ENCODE peak calls at places on chromosomes 3 and 15, in four cellular contexts. V, E, U and D are unnamed samples.

GRCh38 chr3:20054549-20054987 is 14.3 kb downstream of the KAT2B start:
- DNase-seq in E (no peak), V (peak; percentile 78), U (no peak), D (no peak)

GRCh38 chr3:16430717-16431630 is 82.5 kb downstream of the RFTN1 start:
- DNase-seq in V (no peak), E (no peak), U (no peak), D (no peak)

GRCh38 chr3:46858456-46858855 is 4.8 kb downstream of the MYL3 start:
- DNase-seq in V (no peak), E (no peak), U (no peak), D (no peak)

GRCh38 chr15:67945951-67946700 is 106.3 kb upstream of the RNU6-1 start:
- DNase-seq in U (peak; percentile 91), V (peak; percentile 44), E (peak; percentile 51), D (peak; percentile 99)

GRCh38 chr15:33963831-33964664 is 4.2 kb upstream of the CHRM5 start:
- DNase-seq in U (no peak), V (peak; percentile 37), E (no peak), D (peak; percentile 50)

GRCh38 chr15:100919481-100920405 is 586 bp downstream of the LRRK1 start:
- DNase-seq in U (no peak), V (peak; percentile 19), E (peak; percentile 75), D (no peak)

GRCh38 chr3:73432021-73432722 is 192.6 kb downstream of the PDZRN3 start:
- DNase-seq in U (no peak), V (peak; percentile 54), E (no peak), D (peak; percentile 69)

GRCh38 chr15:76576526-76577279 is 240.1 kb downstream of the ISL2 start:
- DNase-seq in U (no peak), V (peak; percentile 55), E (no peak), D (peak; percentile 12)

GRCh38 chr15:87219650-87220615 is 1036.6 kb downstream of the NTRK3 start:
- DNase-seq in V (no peak), U (no peak), E (no peak), D (no peak)

GRCh38 chr3:77150759-77151158 is 110.9 kb downstream of the ROBO2 start:
- DNase-seq in V (no peak), E (no peak), U (no peak), D (no peak)

GRCh38 chr3:98331329-98331728 is 22.3 kb upstream of the OR5K4 start:
- DNase-seq in V (no peak), E (no peak), U (no peak), D (no peak)

GRCh38 chr3:63842127-63842526 is 21.5 kb downstream of the THOC7 start:
- DNase-seq in U (no peak), V (no peak), E (no peak), D (no peak)

GRCh38 chr15:37125143-37125542 is 24.8 kb upstream of the MEIS2 start:
- DNase-seq in U (no peak), V (peak; percentile 66), E (no peak), D (no peak)

GRCh38 chr15:85150130-85150480 is 168.4 kb downstream of the PDE8A start:
- DNase-seq in E (no peak), V (peak; percentile 11), U (no peak), D (no peak)

GRCh38 chr15:60009124-60009523 is 5.0 kb downstream of the FOXB1 start:
- DNase-seq in V (no peak), E (no peak), U (no peak), D (no peak)

DNA sequence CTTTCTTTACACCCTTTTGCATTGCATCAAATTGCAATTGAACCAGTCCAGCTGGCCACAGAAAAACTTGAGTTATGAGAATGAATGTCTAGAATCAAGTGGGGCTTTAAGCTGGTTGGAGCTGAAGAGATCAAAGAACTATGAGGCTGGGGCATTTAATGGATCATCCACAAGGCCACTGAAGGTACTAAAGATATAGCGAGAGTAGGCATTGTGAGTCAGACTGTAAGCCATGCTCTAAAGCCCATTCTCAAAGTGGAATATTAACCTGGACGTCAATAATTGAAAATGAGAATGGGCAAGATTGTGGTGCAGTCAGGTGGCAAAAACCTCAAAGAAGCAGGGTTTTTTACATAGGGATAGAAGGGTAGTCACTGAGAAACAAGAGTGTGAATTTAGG is 12.4 kb upstream of the PLD1 start:
- DNase-seq in V (no peak), U (no peak), E (no peak), D (no peak)
- H3K56ac ChIP-seq in V (no peak overlapping the region), U (no peak overlapping the region), E (no peak overlapping the region), D (no peak overlapping the region)

DNA sequence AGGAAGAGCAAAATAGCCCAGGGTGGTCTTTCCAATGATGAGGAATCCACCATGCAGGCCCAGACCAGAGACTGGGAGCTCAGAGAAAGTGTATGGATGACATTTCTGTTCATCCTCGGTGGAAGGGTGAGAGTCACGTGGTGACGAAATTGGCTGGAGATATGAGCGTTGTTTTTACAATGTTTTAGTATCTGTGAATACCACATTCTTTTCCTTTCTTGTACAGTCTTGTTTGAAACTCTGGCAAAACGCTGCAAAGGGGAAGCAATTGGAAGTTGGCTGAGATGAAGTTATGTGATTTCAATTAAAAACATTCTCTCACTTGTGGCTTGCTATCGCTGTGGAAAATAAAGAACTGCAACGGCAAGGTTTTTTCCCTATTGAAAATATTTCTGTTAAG is 137.5 kb downstream of the MAGI1 start:
- DNase-seq in U (no peak), V (no peak), E (no peak), D (no peak)
- H3K4me2 ChIP-seq in U (no peak overlapping the region), V (no peak overlapping the region), E (no peak overlapping the region), D (no peak overlapping the region)

DNA sequence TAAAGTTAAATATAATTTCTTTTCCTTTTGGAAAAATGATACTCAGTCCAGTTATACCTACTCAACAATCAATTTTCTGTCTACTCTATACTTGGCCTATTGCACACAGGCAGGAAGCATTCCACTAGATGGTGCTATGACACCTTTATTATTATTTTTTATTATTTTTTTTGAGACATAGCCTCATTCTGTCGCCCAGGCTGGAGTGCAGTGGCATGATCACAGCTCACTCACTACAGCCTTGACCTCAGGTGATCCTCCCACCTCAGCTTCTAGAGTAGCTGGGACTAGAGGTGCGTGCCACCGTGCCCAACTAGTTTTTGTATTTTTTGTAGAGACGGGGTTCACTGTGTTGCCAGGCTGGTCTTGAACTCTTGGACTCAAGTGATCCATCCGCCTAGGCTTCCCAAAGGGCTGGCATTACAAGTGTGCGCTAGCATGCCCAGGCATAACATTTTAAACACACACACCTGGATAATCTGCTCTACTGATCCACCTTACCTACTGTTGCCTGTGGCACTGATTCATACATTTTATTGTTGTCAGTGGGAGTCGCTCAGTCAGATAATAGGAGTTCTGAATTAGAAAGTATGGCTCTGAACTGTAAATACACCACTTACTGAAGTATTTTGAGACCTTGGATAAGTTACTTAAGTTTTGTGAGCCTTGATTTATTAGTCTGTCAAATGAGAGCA is 56.2 kb downstream of the EIF3J start:
- DNase-seq in U (no peak), V (no peak), E (no peak), D (no peak)
- H3K56ac ChIP-seq in U (no peak overlapping the region), V (no peak overlapping the region), E (no peak overlapping the region), D (no peak overlapping the region)

GRCh38 chr3:116569611-116570010 is 124.3 kb upstream of the LSAMP start:
- DNase-seq in V (peak; percentile 53), E (no peak), U (no peak), D (no peak)
- H3K4me2 ChIP-seq in V (no peak overlapping the region), E (no peak overlapping the region), U (no peak overlapping the region), D (no peak overlapping the region)

GRCh38 chr15:72272997-72273352 is 621 bp upstream of the PARP6 start:
- DNase-seq in V (no peak), U (no peak), E (no peak), D (no peak)
- H3K56ac ChIP-seq in V (no peak overlapping the region), U (no peak overlapping the region), E (no peak overlapping the region), D (peak overlapping the region; percentile 83)

DNA sequence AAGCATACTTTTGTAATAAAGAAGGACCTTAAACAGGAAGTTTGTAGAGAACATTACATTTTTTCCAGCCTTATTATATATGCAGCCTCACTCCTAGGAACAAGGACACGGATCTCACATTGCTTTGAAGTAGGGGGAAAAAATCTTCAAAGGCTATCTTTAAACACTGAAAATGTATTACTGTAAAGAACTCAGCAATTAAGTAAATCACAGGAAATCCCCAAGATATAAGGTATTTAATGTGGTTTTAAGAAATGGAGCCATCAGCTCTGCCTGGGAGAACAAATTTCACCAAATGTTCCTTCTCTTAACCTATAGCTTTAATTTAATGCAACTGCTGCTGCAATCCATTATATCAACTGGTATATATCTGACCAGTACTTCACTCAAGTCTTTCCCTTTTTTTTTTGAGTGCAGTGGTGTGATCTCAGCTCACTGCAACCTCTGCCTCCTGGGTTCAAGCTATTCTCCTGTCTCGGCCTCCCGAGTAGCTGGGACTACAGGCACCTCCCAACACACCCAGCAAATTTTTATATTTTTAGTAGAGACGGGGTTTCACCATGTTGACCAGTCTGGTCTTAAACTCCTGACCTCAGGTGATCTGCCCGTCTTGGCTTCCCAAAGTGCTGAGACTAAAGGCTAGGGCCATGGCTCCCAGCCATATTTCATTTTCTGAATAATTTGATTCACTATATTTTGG is 2.8 kb downstream of the BTLA start:
- DNase-seq in V (no peak), E (no peak), U (no peak), D (no peak)
- H3K4me2 ChIP-seq in V (no peak overlapping the region), E (no peak overlapping the region), U (no peak overlapping the region), D (no peak overlapping the region)

GRCh38 chr3:30303770-30304169 is 302.6 kb upstream of the TGFBR2 start:
- DNase-seq in U (no peak), E (no peak), V (no peak), D (no peak)
- H3K56ac ChIP-seq in U (no peak overlapping the region), E (no peak overlapping the region), V (no peak overlapping the region), D (no peak overlapping the region)